ENCODE peak calls at places on chromosomes 7 and 10, in eight cellular contexts. One of them, this sample, is unnamed.

GRCh38 chr7:142385528-142386340 is 127.9 kb upstream of the PRSS58 start:
- DNase-seq in CD8-positive, alpha-beta memory T cell: peak; percentile 35
- DNase-seq in A549: peak; percentile 34
- DNase-seq in right cardiac atrium: peak; percentile 74
- DNase-seq in DND-41: peak; percentile 82
- DNase-seq in spleen: no peak
- DNase-seq in mammary epithelial cell: peak; percentile 70
- DNase-seq in neuronal stem cell: peak; percentile 26
- DNase-seq in this sample: peak; percentile 63

GRCh38 chr10:118564652-118565051 is 30.8 kb downstream of the PRLHR start:
- DNase-seq in CD8-positive, alpha-beta memory T cell: no peak
- DNase-seq in A549: peak; percentile 35
- DNase-seq in right cardiac atrium: no peak
- DNase-seq in DND-41: no peak
- DNase-seq in spleen: no peak
- DNase-seq in mammary epithelial cell: no peak
- DNase-seq in neuronal stem cell: peak; percentile 21
- DNase-seq in this sample: no peak

GRCh38 chr7:95411036-95411435 is 14.9 kb upstream of the PON3 start:
- DNase-seq in CD8-positive, alpha-beta memory T cell: no peak
- DNase-seq in A549: no peak
- DNase-seq in right cardiac atrium: no peak
- DNase-seq in DND-41: no peak
- DNase-seq in spleen: no peak
- DNase-seq in mammary epithelial cell: no peak
- DNase-seq in neuronal stem cell: no peak
- DNase-seq in this sample: no peak

GRCh38 chr7:4616116-4616515 is 66.0 kb upstream of the FOXK1 start:
- DNase-seq in CD8-positive, alpha-beta memory T cell: no peak
- DNase-seq in A549: no peak
- DNase-seq in right cardiac atrium: no peak
- DNase-seq in DND-41: no peak
- DNase-seq in spleen: no peak
- DNase-seq in mammary epithelial cell: no peak
- DNase-seq in neuronal stem cell: no peak
- DNase-seq in this sample: no peak

GRCh38 chr7:131109757-131110293 is 217.9 kb upstream of the MKLN1 start:
- DNase-seq in CD8-positive, alpha-beta memory T cell: peak; percentile 61
- DNase-seq in A549: peak; percentile 74
- DNase-seq in right cardiac atrium: peak; percentile 94
- DNase-seq in DND-41: peak; percentile 88
- DNase-seq in spleen: peak; percentile 97
- DNase-seq in mammary epithelial cell: peak; percentile 76
- DNase-seq in neuronal stem cell: peak; percentile 68
- DNase-seq in this sample: peak; percentile 73

GRCh38 chr7:140640060-140640611 is 477 bp downstream of the DENND2A start:
- DNase-seq in CD8-positive, alpha-beta memory T cell: peak; percentile 9
- DNase-seq in A549: peak; percentile 57
- DNase-seq in right cardiac atrium: peak; percentile 84
- DNase-seq in DND-41: no peak
- DNase-seq in spleen: peak; percentile 82
- DNase-seq in mammary epithelial cell: no peak
- DNase-seq in neuronal stem cell: no peak
- DNase-seq in this sample: peak; percentile 62

GRCh38 chr10:4130685-4131084 is 345.7 kb upstream of the KLF6 start:
- DNase-seq in CD8-positive, alpha-beta memory T cell: peak; percentile 44
- DNase-seq in A549: no peak
- DNase-seq in right cardiac atrium: no peak
- DNase-seq in DND-41: peak; percentile 56
- DNase-seq in spleen: no peak
- DNase-seq in mammary epithelial cell: no peak
- DNase-seq in neuronal stem cell: no peak
- DNase-seq in this sample: no peak

GRCh38 chr10:13615650-13616049 is 28.9 kb downstream of the PRPF18 start:
- DNase-seq in CD8-positive, alpha-beta memory T cell: no peak
- DNase-seq in A549: no peak
- DNase-seq in right cardiac atrium: no peak
- DNase-seq in DND-41: no peak
- DNase-seq in spleen: no peak
- DNase-seq in mammary epithelial cell: no peak
- DNase-seq in neuronal stem cell: no peak
- DNase-seq in this sample: peak; percentile 82

GRCh38 chr7:129161524-129161923 is 17.0 kb downstream of the TSPAN33 start:
- DNase-seq in CD8-positive, alpha-beta memory T cell: no peak
- DNase-seq in A549: no peak
- DNase-seq in right cardiac atrium: no peak
- DNase-seq in DND-41: no peak
- DNase-seq in spleen: no peak
- DNase-seq in mammary epithelial cell: no peak
- DNase-seq in neuronal stem cell: no peak
- DNase-seq in this sample: no peak

GRCh38 chr7:100166966-100167911 is 1.2 kb downstream of the GAL3ST4 start:
- DNase-seq in CD8-positive, alpha-beta memory T cell: no peak
- DNase-seq in A549: no peak
- DNase-seq in right cardiac atrium: no peak
- DNase-seq in DND-41: no peak
- DNase-seq in spleen: peak; percentile 56
- DNase-seq in mammary epithelial cell: no peak
- DNase-seq in neuronal stem cell: no peak
- DNase-seq in this sample: no peak

GRCh38 chr7:104548861-104549260 is 220.5 kb downstream of the LHFPL3 start:
- DNase-seq in CD8-positive, alpha-beta memory T cell: no peak
- DNase-seq in A549: no peak
- DNase-seq in right cardiac atrium: no peak
- DNase-seq in DND-41: no peak
- DNase-seq in spleen: no peak
- DNase-seq in mammary epithelial cell: no peak
- DNase-seq in neuronal stem cell: no peak
- DNase-seq in this sample: no peak

GRCh38 chr10:19966751-19967150 is 150.5 kb downstream of the PLXDC2 start:
- DNase-seq in CD8-positive, alpha-beta memory T cell: no peak
- DNase-seq in A549: no peak
- DNase-seq in right cardiac atrium: peak; percentile 39
- DNase-seq in DND-41: no peak
- DNase-seq in spleen: no peak
- DNase-seq in mammary epithelial cell: no peak
- DNase-seq in neuronal stem cell: peak; percentile 39
- DNase-seq in this sample: no peak

GRCh38 chr7:51314041-51314440 is 2.6 kb downstream of the COBL start:
- DNase-seq in CD8-positive, alpha-beta memory T cell: no peak
- DNase-seq in A549: no peak
- DNase-seq in right cardiac atrium: no peak
- DNase-seq in DND-41: no peak
- DNase-seq in spleen: no peak
- DNase-seq in mammary epithelial cell: no peak
- DNase-seq in neuronal stem cell: no peak
- DNase-seq in this sample: no peak
- H3K4me3 ChIP-seq in CD8-positive, alpha-beta memory T cell: no peak overlapping the region
- H3K4me3 ChIP-seq in A549: no peak overlapping the region
- H3K4me3 ChIP-seq in right cardiac atrium: no peak overlapping the region
- H3K4me3 ChIP-seq in DND-41: no peak overlapping the region
- H3K4me3 ChIP-seq in spleen: no peak overlapping the region
- H3K4me3 ChIP-seq in mammary epithelial cell: no peak overlapping the region
- H3K4me3 ChIP-seq in neuronal stem cell: no peak overlapping the region
- H3K4me3 ChIP-seq in this sample: no peak overlapping the region

GRCh38 chr10:43399911-43400310 is 9.1 kb downstream of the HNRNPF start:
- DNase-seq in CD8-positive, alpha-beta memory T cell: no peak
- DNase-seq in A549: no peak
- DNase-seq in right cardiac atrium: no peak
- DNase-seq in DND-41: no peak
- DNase-seq in spleen: no peak
- DNase-seq in mammary epithelial cell: no peak
- DNase-seq in neuronal stem cell: no peak
- DNase-seq in this sample: no peak

GRCh38 chr10:43402880-43403452 is 6.0 kb downstream of the HNRNPF start:
- DNase-seq in CD8-positive, alpha-beta memory T cell: no peak
- DNase-seq in A549: no peak
- DNase-seq in right cardiac atrium: no peak
- DNase-seq in DND-41: no peak
- DNase-seq in spleen: no peak
- DNase-seq in mammary epithelial cell: no peak
- DNase-seq in neuronal stem cell: no peak
- DNase-seq in this sample: no peak

GRCh38 chr10:43398939-43399871 is 9.8 kb downstream of the HNRNPF start:
- DNase-seq in CD8-positive, alpha-beta memory T cell: no peak
- DNase-seq in A549: no peak
- DNase-seq in right cardiac atrium: no peak
- DNase-seq in DND-41: no peak
- DNase-seq in spleen: no peak
- DNase-seq in mammary epithelial cell: no peak
- DNase-seq in neuronal stem cell: no peak
- DNase-seq in this sample: no peak

GRCh38 chr10:43402176-43402575 is 6.8 kb downstream of the HNRNPF start:
- DNase-seq in CD8-positive, alpha-beta memory T cell: no peak
- DNase-seq in A549: no peak
- DNase-seq in right cardiac atrium: no peak
- DNase-seq in DND-41: no peak
- DNase-seq in spleen: no peak
- DNase-seq in mammary epithelial cell: no peak
- DNase-seq in neuronal stem cell: no peak
- DNase-seq in this sample: no peak

DNA sequence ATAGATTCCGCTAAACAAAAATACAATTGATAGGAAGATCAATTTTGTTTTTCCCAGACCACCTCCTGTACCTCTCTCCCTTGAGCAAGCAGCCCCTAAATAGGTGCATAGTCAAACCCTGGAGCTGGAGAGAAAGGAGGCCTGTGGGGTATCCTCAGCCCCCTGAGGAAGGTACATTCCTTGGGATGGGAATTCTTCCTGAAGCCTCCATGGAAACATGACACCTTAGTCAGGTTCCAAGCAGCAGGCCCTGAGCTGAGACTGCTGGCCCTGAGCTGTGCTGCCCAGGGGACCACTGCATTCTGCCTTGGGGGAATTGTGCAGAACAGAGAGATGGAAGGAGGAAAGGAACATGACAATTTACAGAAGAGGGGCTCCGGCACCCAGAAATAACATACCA is 7.4 kb downstream of the HNRNPF start:
- DNase-seq in CD8-positive, alpha-beta memory T cell: no peak
- DNase-seq in A549: no peak
- DNase-seq in right cardiac atrium: no peak
- DNase-seq in DND-41: no peak
- DNase-seq in spleen: no peak
- DNase-seq in mammary epithelial cell: no peak
- DNase-seq in neuronal stem cell: no peak
- DNase-seq in this sample: no peak
- H3K4me1 ChIP-seq in CD8-positive, alpha-beta memory T cell: peaks cover 83% of the 10 kb centered on the region
- H3K4me1 ChIP-seq in A549: peaks cover 85% of the 10 kb centered on the region
- H3K4me1 ChIP-seq in right cardiac atrium: peaks cover 11% of the 10 kb centered on the region
- H3K4me1 ChIP-seq in DND-41: peaks cover 86% of the 10 kb centered on the region
- H3K4me1 ChIP-seq in spleen: peaks cover 87% of the 10 kb centered on the region
- H3K4me1 ChIP-seq in mammary epithelial cell: peaks cover 52% of the 10 kb centered on the region
- H3K4me1 ChIP-seq in neuronal stem cell: peaks cover 12% of the 10 kb centered on the region
- H3K4me1 ChIP-seq in this sample: peaks cover 61% of the 10 kb centered on the region

GRCh38 chr10:88953662-88954061 is 1.1 kb upstream of the ACTA2 start:
- DNase-seq in CD8-positive, alpha-beta memory T cell: no peak
- DNase-seq in A549: no peak
- DNase-seq in right cardiac atrium: no peak
- DNase-seq in DND-41: no peak
- DNase-seq in spleen: no peak
- DNase-seq in mammary epithelial cell: no peak
- DNase-seq in neuronal stem cell: no peak
- DNase-seq in this sample: no peak
- H3K27ac ChIP-seq in CD8-positive, alpha-beta memory T cell: no peak overlapping the region
- H3K27ac ChIP-seq in A549: no peak overlapping the region
- H3K27ac ChIP-seq in right cardiac atrium: no peak overlapping the region
- H3K27ac ChIP-seq in DND-41: no peak overlapping the region
- H3K27ac ChIP-seq in spleen: peak overlapping the region; percentile 26
- H3K27ac ChIP-seq in mammary epithelial cell: no peak overlapping the region
- H3K27ac ChIP-seq in neuronal stem cell: no peak overlapping the region
- H3K27ac ChIP-seq in this sample: no peak overlapping the region

GRCh38 chr10:31032515-31033132 is 959 bp upstream of the ZNF438 start:
- DNase-seq in CD8-positive, alpha-beta memory T cell: no peak
- DNase-seq in A549: no peak
- DNase-seq in right cardiac atrium: no peak
- DNase-seq in DND-41: no peak
- DNase-seq in spleen: peak; percentile 83
- DNase-seq in mammary epithelial cell: no peak
- DNase-seq in neuronal stem cell: no peak
- DNase-seq in this sample: no peak

GRCh38 chr10:31034041-31034918 is 2.6 kb upstream of the ZNF438 start:
- DNase-seq in CD8-positive, alpha-beta memory T cell: no peak
- DNase-seq in A549: no peak
- DNase-seq in right cardiac atrium: no peak
- DNase-seq in DND-41: no peak
- DNase-seq in spleen: no peak
- DNase-seq in mammary epithelial cell: peak; percentile 84
- DNase-seq in neuronal stem cell: no peak
- DNase-seq in this sample: peak; percentile 52

GRCh38 chr10:31031666-31032514 is at the start of gene ZNF438:
- DNase-seq in CD8-positive, alpha-beta memory T cell: peak; percentile 97
- DNase-seq in A549: peak; percentile 73
- DNase-seq in right cardiac atrium: peak; percentile 99
- DNase-seq in DND-41: peak; percentile 97
- DNase-seq in spleen: peak; percentile 99
- DNase-seq in mammary epithelial cell: peak; percentile 92
- DNase-seq in neuronal stem cell: peak; percentile 93
- DNase-seq in this sample: peak; percentile 98

GRCh38 chr10:31031205-31031665 is 430 bp downstream of the ZNF438 start:
- DNase-seq in CD8-positive, alpha-beta memory T cell: no peak
- DNase-seq in A549: peak; percentile 72
- DNase-seq in right cardiac atrium: no peak
- DNase-seq in DND-41: no peak
- DNase-seq in spleen: no peak
- DNase-seq in mammary epithelial cell: peak; percentile 14
- DNase-seq in neuronal stem cell: no peak
- DNase-seq in this sample: no peak

DNA sequence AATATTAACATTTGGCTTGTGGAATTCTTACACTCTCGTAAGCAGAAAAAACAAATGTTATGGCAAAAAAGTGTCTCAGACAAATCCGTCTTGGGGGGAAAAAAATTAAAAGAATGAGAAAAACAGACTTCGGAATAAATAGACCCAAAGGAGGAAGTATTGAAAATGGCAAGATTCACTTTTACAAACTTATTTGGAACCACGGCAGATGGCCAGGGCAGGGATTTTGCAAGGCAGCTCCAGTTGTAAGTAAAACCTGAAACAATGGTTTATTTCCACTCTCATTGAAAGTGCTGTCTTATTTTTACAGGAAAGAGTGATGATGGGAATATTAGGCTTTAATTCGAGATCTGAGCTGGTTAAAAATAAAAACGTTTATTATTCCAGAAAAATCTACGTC is 1.5 kb upstream of the ZNF438 start:
- DNase-seq in CD8-positive, alpha-beta memory T cell: no peak
- DNase-seq in A549: no peak
- DNase-seq in right cardiac atrium: no peak
- DNase-seq in DND-41: no peak
- DNase-seq in spleen: no peak
- DNase-seq in mammary epithelial cell: no peak
- DNase-seq in neuronal stem cell: no peak
- DNase-seq in this sample: no peak
- H3K4me3 ChIP-seq in CD8-positive, alpha-beta memory T cell: no peak overlapping the region
- H3K4me3 ChIP-seq in A549: no peak overlapping the region
- H3K4me3 ChIP-seq in right cardiac atrium: no peak overlapping the region
- H3K4me3 ChIP-seq in DND-41: peak overlapping the region; percentile 81
- H3K4me3 ChIP-seq in spleen: no peak overlapping the region
- H3K4me3 ChIP-seq in mammary epithelial cell: no peak overlapping the region
- H3K4me3 ChIP-seq in neuronal stem cell: no peak overlapping the region
- H3K4me3 ChIP-seq in this sample: no peak overlapping the region